ENCODE peak calls at places on chromosomes 5 and 9, in six cellular contexts. One of them, this sample, is unnamed.

GRCh38 chr5:163189023-163189553 is 248.3 kb upstream of the CCNG1 start:
- DNase-seq in mammary epithelial cell: no peak
- DNase-seq in A549: no peak
- DNase-seq in breast epithelium: no peak
- DNase-seq in sigmoid colon: no peak
- DNase-seq in RWPE2: no peak
- DNase-seq in this sample: no peak

GRCh38 chr5:157689942-157690689 is 18.8 kb downstream of the C5orf52 start:
- DNase-seq in mammary epithelial cell: no peak
- DNase-seq in A549: no peak
- DNase-seq in breast epithelium: no peak
- DNase-seq in sigmoid colon: no peak
- DNase-seq in RWPE2: no peak
- DNase-seq in this sample: no peak

GRCh38 chr9:18137815-18138214 is 336.1 kb upstream of the ADAMTSL1 start:
- DNase-seq in mammary epithelial cell: no peak
- DNase-seq in A549: no peak
- DNase-seq in breast epithelium: no peak
- DNase-seq in sigmoid colon: no peak
- DNase-seq in RWPE2: no peak
- DNase-seq in this sample: no peak

GRCh38 chr5:11166906-11167305 is 405.9 kb upstream of the DAP start:
- DNase-seq in mammary epithelial cell: no peak
- DNase-seq in A549: no peak
- DNase-seq in breast epithelium: no peak
- DNase-seq in sigmoid colon: no peak
- DNase-seq in RWPE2: no peak
- DNase-seq in this sample: no peak

GRCh38 chr5:145350501-145350900 is 484.6 kb downstream of the PRELID2 start:
- DNase-seq in mammary epithelial cell: peak
- DNase-seq in A549: no peak
- DNase-seq in breast epithelium: no peak
- DNase-seq in sigmoid colon: no peak
- DNase-seq in RWPE2: peak
- DNase-seq in this sample: peak

GRCh38 chr5:101455851-101456250 is 552.8 kb upstream of the ST8SIA4 start:
- DNase-seq in mammary epithelial cell: no peak
- DNase-seq in A549: no peak
- DNase-seq in breast epithelium: no peak
- DNase-seq in sigmoid colon: no peak
- DNase-seq in RWPE2: no peak
- DNase-seq in this sample: no peak

GRCh38 chr5:5497132-5497748 is 74.8 kb downstream of the ICE1 start:
- DNase-seq in mammary epithelial cell: peak
- DNase-seq in A549: peak
- DNase-seq in breast epithelium: no peak
- DNase-seq in sigmoid colon: peak
- DNase-seq in RWPE2: no peak
- DNase-seq in this sample: no peak

GRCh38 chr5:178131446-178131996 is 707 bp downstream of the RMND5B start:
- DNase-seq in mammary epithelial cell: no peak
- DNase-seq in A549: peak
- DNase-seq in breast epithelium: no peak
- DNase-seq in sigmoid colon: no peak
- DNase-seq in RWPE2: no peak
- DNase-seq in this sample: no peak

GRCh38 chr5:1792842-1793266 is 6.8 kb downstream of the MRPL36 start:
- DNase-seq in mammary epithelial cell: peak
- DNase-seq in A549: no peak
- DNase-seq in breast epithelium: peak
- DNase-seq in sigmoid colon: peak
- DNase-seq in RWPE2: no peak
- DNase-seq in this sample: peak

GRCh38 chr5:117588611-117589010 is 1014.0 kb upstream of the SEMA6A start:
- DNase-seq in mammary epithelial cell: no peak
- DNase-seq in A549: no peak
- DNase-seq in breast epithelium: no peak
- DNase-seq in sigmoid colon: no peak
- DNase-seq in RWPE2: no peak
- DNase-seq in this sample: no peak

GRCh38 chr5:51378778-51379652 is 4.2 kb upstream of the ISL1 start:
- DNase-seq in mammary epithelial cell: no peak
- DNase-seq in A549: no peak
- DNase-seq in breast epithelium: no peak
- DNase-seq in sigmoid colon: no peak
- DNase-seq in RWPE2: no peak
- DNase-seq in this sample: no peak

GRCh38 chr9:94881946-94882345 is 155.4 kb downstream of the AOPEP start:
- DNase-seq in mammary epithelial cell: no peak
- DNase-seq in A549: no peak
- DNase-seq in breast epithelium: no peak
- DNase-seq in sigmoid colon: no peak
- DNase-seq in RWPE2: no peak
- DNase-seq in this sample: no peak
- H3K4me3 ChIP-seq in mammary epithelial cell: no peak
- H3K4me3 ChIP-seq in A549: no peak
- H3K4me3 ChIP-seq in breast epithelium: no peak
- H3K4me3 ChIP-seq in sigmoid colon: no peak
- H3K4me3 ChIP-seq in RWPE2: no peak
- H3K4me3 ChIP-seq in this sample: no peak

GRCh38 chr5:107419498-107419897 is 251.2 kb downstream of the EFNA5 start:
- DNase-seq in mammary epithelial cell: no peak
- DNase-seq in A549: no peak
- DNase-seq in breast epithelium: no peak
- DNase-seq in sigmoid colon: no peak
- DNase-seq in RWPE2: no peak
- DNase-seq in this sample: no peak
- TF ChIP-seq CTCF in mammary epithelial cell: no peak
- TF ChIP-seq CTCF in A549: no peak
- TF ChIP-seq CTCF in breast epithelium: no peak
- TF ChIP-seq CTCF in sigmoid colon: no peak
- TF ChIP-seq CTCF in RWPE2: no peak
- TF ChIP-seq CTCF in this sample: no peak

GRCh38 chr5:69187342-69187741 is 2.0 kb upstream of the CENPH start:
- DNase-seq in mammary epithelial cell: no peak
- DNase-seq in A549: no peak
- DNase-seq in breast epithelium: no peak
- DNase-seq in sigmoid colon: no peak
- DNase-seq in RWPE2: no peak
- DNase-seq in this sample: no peak

GRCh38 chr5:69189162-69190086 is at the start of gene CENPH:
- DNase-seq in mammary epithelial cell: peak
- DNase-seq in A549: peak
- DNase-seq in breast epithelium: peak
- DNase-seq in sigmoid colon: peak
- DNase-seq in RWPE2: peak
- DNase-seq in this sample: peak

DNA sequence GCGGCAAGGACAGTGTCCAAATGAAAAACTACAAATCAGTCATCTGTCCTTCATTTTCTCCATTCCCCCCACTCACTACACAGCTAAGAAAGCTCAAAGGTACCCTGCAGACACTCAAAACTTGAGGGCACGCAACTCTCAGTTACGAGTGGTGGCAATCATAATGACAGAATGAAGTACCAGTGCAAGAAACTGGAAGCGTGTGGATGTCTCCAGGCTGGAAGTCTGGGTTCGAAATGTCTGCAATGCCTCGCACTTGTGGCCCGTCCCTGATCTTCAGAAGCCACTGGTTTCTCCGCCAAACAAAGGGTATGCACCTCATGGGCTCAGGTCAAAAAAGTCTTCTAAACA is 597 bp upstream of the CENPH start:
- DNase-seq in mammary epithelial cell: no peak
- DNase-seq in A549: peak
- DNase-seq in breast epithelium: no peak
- DNase-seq in sigmoid colon: no peak
- DNase-seq in RWPE2: no peak
- DNase-seq in this sample: no peak
- H3K27ac ChIP-seq in mammary epithelial cell: peak
- H3K27ac ChIP-seq in A549: peak
- H3K27ac ChIP-seq in breast epithelium: peak
- H3K27ac ChIP-seq in sigmoid colon: peak
- H3K27ac ChIP-seq in RWPE2: peak
- H3K27ac ChIP-seq in this sample: peak

GRCh38 chr5:115844321-115844817 is 2.6 kb downstream of the AP3S1 start:
- DNase-seq in mammary epithelial cell: no peak
- DNase-seq in A549: no peak
- DNase-seq in breast epithelium: no peak
- DNase-seq in sigmoid colon: no peak
- DNase-seq in RWPE2: no peak
- DNase-seq in this sample: no peak
- H3K4me3 ChIP-seq in mammary epithelial cell: no peak
- H3K4me3 ChIP-seq in A549: no peak
- H3K4me3 ChIP-seq in breast epithelium: no peak
- H3K4me3 ChIP-seq in sigmoid colon: no peak
- H3K4me3 ChIP-seq in RWPE2: no peak
- H3K4me3 ChIP-seq in this sample: no peak

DNA sequence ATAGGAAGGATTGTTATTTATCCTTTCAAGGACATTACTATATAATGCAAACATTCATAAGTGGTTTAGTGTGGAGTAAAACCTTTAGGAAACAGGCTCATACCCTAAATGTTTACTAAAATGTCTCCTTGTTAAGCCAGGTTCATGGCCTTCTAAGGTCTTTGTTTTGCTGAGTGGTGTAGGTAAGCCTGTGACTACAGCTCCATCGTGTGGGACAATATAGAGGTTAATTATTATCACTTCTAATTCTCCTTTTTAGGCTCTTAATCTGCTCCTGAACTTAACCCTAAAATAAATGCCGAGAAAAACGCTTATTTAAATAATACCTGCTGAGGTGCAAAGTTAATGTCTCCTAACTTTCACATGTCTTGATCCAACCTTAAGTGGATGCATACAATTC is 43.8 kb downstream of the SPINK5 start:
- DNase-seq in mammary epithelial cell: no peak
- DNase-seq in A549: no peak
- DNase-seq in breast epithelium: no peak
- DNase-seq in sigmoid colon: no peak
- DNase-seq in RWPE2: no peak
- DNase-seq in this sample: no peak
- TF ChIP-seq CTCF in mammary epithelial cell: peak
- TF ChIP-seq CTCF in A549: no peak
- TF ChIP-seq CTCF in breast epithelium: no peak
- TF ChIP-seq CTCF in sigmoid colon: no peak
- TF ChIP-seq CTCF in RWPE2: peak
- TF ChIP-seq CTCF in this sample: no peak

GRCh38 chr5:58241383-58241782 is 218.5 kb downstream of the PLK2 start:
- DNase-seq in mammary epithelial cell: no peak
- DNase-seq in A549: no peak
- DNase-seq in breast epithelium: no peak
- DNase-seq in sigmoid colon: no peak
- DNase-seq in RWPE2: no peak
- DNase-seq in this sample: no peak
- H3K27ac ChIP-seq in mammary epithelial cell: no peak
- H3K27ac ChIP-seq in A549: peak
- H3K27ac ChIP-seq in breast epithelium: no peak
- H3K27ac ChIP-seq in sigmoid colon: peak
- H3K27ac ChIP-seq in RWPE2: peak
- H3K27ac ChIP-seq in this sample: no peak

GRCh38 chr9:100474082-100474949 is 1.4 kb downstream of the TMEFF1 start:
- DNase-seq in mammary epithelial cell: peak
- DNase-seq in A549: no peak
- DNase-seq in breast epithelium: no peak
- DNase-seq in sigmoid colon: no peak
- DNase-seq in RWPE2: no peak
- DNase-seq in this sample: no peak
- H3K4me3 ChIP-seq in mammary epithelial cell: peak
- H3K4me3 ChIP-seq in A549: peak
- H3K4me3 ChIP-seq in breast epithelium: peak
- H3K4me3 ChIP-seq in sigmoid colon: peak
- H3K4me3 ChIP-seq in RWPE2: peak
- H3K4me3 ChIP-seq in this sample: peak

GRCh38 chr5:144141581-144141980 is 28.9 kb downstream of the YIPF5 start:
- DNase-seq in mammary epithelial cell: peak
- DNase-seq in A549: no peak
- DNase-seq in breast epithelium: no peak
- DNase-seq in sigmoid colon: no peak
- DNase-seq in RWPE2: no peak
- DNase-seq in this sample: no peak

GRCh38 chr5:144142030-144142825 is 28.2 kb downstream of the YIPF5 start:
- DNase-seq in mammary epithelial cell: peak
- DNase-seq in A549: peak
- DNase-seq in breast epithelium: no peak
- DNase-seq in sigmoid colon: no peak
- DNase-seq in RWPE2: no peak
- DNase-seq in this sample: peak

GRCh38 chr5:144144956-144145751 is 25.3 kb downstream of the YIPF5 start:
- DNase-seq in mammary epithelial cell: peak
- DNase-seq in A549: no peak
- DNase-seq in breast epithelium: no peak
- DNase-seq in sigmoid colon: no peak
- DNase-seq in RWPE2: no peak
- DNase-seq in this sample: no peak

GRCh38 chr5:144142826-144143167 is 27.7 kb downstream of the YIPF5 start:
- DNase-seq in mammary epithelial cell: no peak
- DNase-seq in A549: no peak
- DNase-seq in breast epithelium: no peak
- DNase-seq in sigmoid colon: no peak
- DNase-seq in RWPE2: no peak
- DNase-seq in this sample: no peak

GRCh38 chr5:144143625-144144024 is 26.8 kb downstream of the YIPF5 start:
- DNase-seq in mammary epithelial cell: no peak
- DNase-seq in A549: no peak
- DNase-seq in breast epithelium: no peak
- DNase-seq in sigmoid colon: no peak
- DNase-seq in RWPE2: no peak
- DNase-seq in this sample: no peak
- TF ChIP-seq CTCF in mammary epithelial cell: no peak
- TF ChIP-seq CTCF in A549: no peak
- TF ChIP-seq CTCF in breast epithelium: no peak
- TF ChIP-seq CTCF in sigmoid colon: no peak
- TF ChIP-seq CTCF in RWPE2: no peak
- TF ChIP-seq CTCF in this sample: no peak

GRCh38 chr5:76521240-76521758 is 101.9 kb downstream of the F2RL2 start:
- DNase-seq in mammary epithelial cell: peak
- DNase-seq in A549: no peak
- DNase-seq in breast epithelium: no peak
- DNase-seq in sigmoid colon: no peak
- DNase-seq in RWPE2: no peak
- DNase-seq in this sample: no peak

GRCh38 chr5:76526950-76527349 is 96.3 kb downstream of the F2RL2 start:
- DNase-seq in mammary epithelial cell: no peak
- DNase-seq in A549: no peak
- DNase-seq in breast epithelium: no peak
- DNase-seq in sigmoid colon: no peak
- DNase-seq in RWPE2: no peak
- DNase-seq in this sample: no peak

GRCh38 chr5:76524872-76525271 is 98.3 kb downstream of the F2RL2 start:
- DNase-seq in mammary epithelial cell: no peak
- DNase-seq in A549: no peak
- DNase-seq in breast epithelium: no peak
- DNase-seq in sigmoid colon: no peak
- DNase-seq in RWPE2: no peak
- DNase-seq in this sample: no peak

GRCh38 chr5:76524101-76524835 is 98.9 kb downstream of the F2RL2 start:
- DNase-seq in mammary epithelial cell: peak
- DNase-seq in A549: no peak
- DNase-seq in breast epithelium: no peak
- DNase-seq in sigmoid colon: no peak
- DNase-seq in RWPE2: no peak
- DNase-seq in this sample: no peak

GRCh38 chr5:76522103-76522942 is 100.9 kb downstream of the F2RL2 start:
- DNase-seq in mammary epithelial cell: no peak
- DNase-seq in A549: no peak
- DNase-seq in breast epithelium: no peak
- DNase-seq in sigmoid colon: no peak
- DNase-seq in RWPE2: no peak
- DNase-seq in this sample: no peak
- H3K27ac ChIP-seq in mammary epithelial cell: no peak
- H3K27ac ChIP-seq in A549: no peak
- H3K27ac ChIP-seq in breast epithelium: no peak
- H3K27ac ChIP-seq in sigmoid colon: peak
- H3K27ac ChIP-seq in RWPE2: no peak
- H3K27ac ChIP-seq in this sample: no peak

GRCh38 chr5:34655354-34655991 is 655 bp upstream of the RAI14 start:
- DNase-seq in mammary epithelial cell: peak
- DNase-seq in A549: peak
- DNase-seq in breast epithelium: peak
- DNase-seq in sigmoid colon: peak
- DNase-seq in RWPE2: no peak
- DNase-seq in this sample: peak
- H3K4me3 ChIP-seq in mammary epithelial cell: peak
- H3K4me3 ChIP-seq in A549: peak
- H3K4me3 ChIP-seq in breast epithelium: peak
- H3K4me3 ChIP-seq in sigmoid colon: peak
- H3K4me3 ChIP-seq in RWPE2: peak
- H3K4me3 ChIP-seq in this sample: peak